ENCODE peak calls at places on chromosomes 16 and 17, in four cellular contexts. Z is HEK293T, U is HepG2, J is GM12878. M is an unnamed sample.

GRCh38 chr17:2023692-2024571 is 1.2 kb downstream of the RTN4RL1 start:
- DNase-seq in Z (peak), U (no peak), J (no peak), M (peak)

GRCh38 chr17:15377200-15377599 is 35.8 kb upstream of the TEKT3 start:
- DNase-seq in J (no peak), U (no peak), Z (no peak), M (no peak)

GRCh38 chr17:75652341-75652740 is 14.6 kb downstream of the RECQL5 start:
- DNase-seq in Z (no peak), J (no peak), U (no peak), M (no peak)

GRCh38 chr16:27444470-27444869 is 42.5 kb downstream of the IL21R start:
- DNase-seq in Z (no peak), J (no peak), U (no peak), M (no peak)

GRCh38 chr16:57956270-57956808 is 14.6 kb downstream of the CNGB1 start:
- DNase-seq in Z (no peak), J (no peak), U (no peak), M (no peak)

GRCh38 chr17:70499067-70499786 is 329.9 kb downstream of the KCNJ2 start:
- DNase-seq in J (no peak), U (no peak), Z (no peak), M (no peak)

GRCh38 chr17:51154176-51154575 is 817 bp downstream of the NME1 start:
- DNase-seq in J (no peak), Z (no peak), U (no peak), M (no peak)

GRCh38 chr17:17151541-17151940 is 54.6 kb downstream of the PLD6 start:
- DNase-seq in U (no peak), Z (no peak), J (no peak), M (no peak)

GRCh38 chr16:87765473-87765775 is 362 bp downstream of the KLHDC4 start:
- DNase-seq in Z (peak), U (no peak), J (no peak), M (no peak)

GRCh38 chr16:89073346-89074221 is 20.1 kb upstream of the ACSF3 start:
- DNase-seq in Z (no peak), U (no peak), J (no peak), M (no peak)

GRCh38 chr16:84054916-84055315 is 12.3 kb upstream of the SLC38A8 start:
- DNase-seq in Z (no peak), U (no peak), J (no peak), M (no peak)

GRCh38 chr16:528111-529011 is 849 bp downstream of the CAPN15 start:
- DNase-seq in U (no peak), Z (no peak), J (no peak), M (no peak)

GRCh38 chr16:4328580-4329353 is 12.9 kb downstream of the GLIS2 start:
- DNase-seq in J (no peak), U (no peak), Z (no peak), M (no peak)

GRCh38 chr16:79618712-79619050 is 18.1 kb upstream of the MAF start:
- DNase-seq in U (no peak), Z (no peak), J (no peak), M (no peak)

GRCh38 chr17:49880291-49881053 is 32.6 kb upstream of the TAC4 start:
- DNase-seq in J (no peak), Z (peak), U (peak), M (peak)

GRCh38 chr17:27424516-27424915 is 31.7 kb upstream of the KSR1 start:
- DNase-seq in U (no peak), J (no peak), Z (no peak), M (no peak)

GRCh38 chr16:75196826-75197225 is 10.1 kb downstream of the CTRB2 start:
- DNase-seq in U (no peak), Z (no peak), J (no peak), M (no peak)

GRCh38 chr16:75197522-75198134 is 9.3 kb downstream of the CTRB2 start:
- DNase-seq in Z (no peak), U (no peak), J (no peak), M (no peak)

GRCh38 chr16:75198135-75198600 is 8.8 kb downstream of the CTRB2 start:
- DNase-seq in J (no peak), U (no peak), Z (no peak), M (no peak)

GRCh38 chr16:75193730-75194444 is 13.1 kb downstream of the CTRB2 start:
- DNase-seq in J (no peak), U (no peak), Z (no peak), M (no peak)

GRCh38 chr16:75195811-75196790 is 10.9 kb downstream of the CTRB2 start:
- DNase-seq in J (no peak), U (no peak), Z (no peak), M (no peak)
- TF ChIP-seq SUZ12 in J (no peak), U (no peak), Z (no peak), M (no peak)

DNA sequence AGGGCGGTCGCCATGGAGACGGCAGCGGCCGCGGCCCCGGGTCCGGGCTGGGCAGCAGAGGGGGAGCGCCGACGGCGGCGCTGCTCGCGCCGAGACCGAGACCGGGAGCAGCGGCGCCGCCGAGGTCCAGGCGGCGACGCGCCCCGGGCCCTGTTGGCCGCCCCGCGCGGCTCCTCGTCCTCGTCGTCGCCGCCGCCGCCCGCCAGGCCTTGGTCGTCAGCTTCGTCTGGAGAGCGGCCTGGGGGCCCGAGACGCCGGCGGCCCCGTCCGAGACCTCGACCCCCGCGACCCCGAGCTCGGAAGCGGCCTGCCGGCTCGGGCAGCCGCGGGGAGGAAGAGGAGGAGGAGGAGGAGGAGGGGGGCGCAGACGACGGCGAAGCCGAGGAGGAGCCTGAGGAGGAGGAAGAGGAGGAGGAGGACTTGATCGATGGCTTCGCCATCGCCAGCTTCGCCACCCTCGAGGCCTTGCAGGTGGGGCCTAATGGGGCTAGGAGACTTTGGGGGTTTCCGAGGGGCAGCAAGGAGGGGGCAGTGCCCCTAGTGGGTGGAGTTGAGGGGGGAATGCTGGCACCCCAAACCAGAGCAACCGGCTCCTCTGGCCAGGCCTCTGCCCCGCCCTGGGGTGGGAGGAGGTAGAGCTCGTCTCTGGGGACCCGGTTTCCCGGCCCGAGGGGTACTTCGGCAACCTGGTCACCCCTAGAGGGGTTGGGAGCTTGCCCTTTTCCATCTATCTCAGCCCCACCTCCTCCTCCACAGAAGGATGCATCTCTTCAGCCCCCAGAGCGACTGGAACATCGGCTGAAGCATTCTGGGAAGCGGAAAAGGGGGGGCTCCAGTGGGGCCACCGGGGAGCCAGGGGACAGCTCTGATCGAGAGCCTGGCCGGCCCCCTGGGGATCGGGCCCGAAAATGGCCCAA is 1.5 kb downstream of the FBRS start:
- DNase-seq in Z (peak), U (no peak), J (no peak), M (peak)
- TF ChIP-seq SUZ12 in Z (no peak), U (no peak), J (no peak), M (no peak)

GRCh38 chr17:32869345-32870026 is 7.4 kb downstream of the MYO1D start:
- DNase-seq in J (no peak), Z (no peak), U (no peak), M (no peak)
- TF ChIP-seq SUZ12 in J (no peak), Z (no peak), U (no peak), M (no peak)

DNA sequence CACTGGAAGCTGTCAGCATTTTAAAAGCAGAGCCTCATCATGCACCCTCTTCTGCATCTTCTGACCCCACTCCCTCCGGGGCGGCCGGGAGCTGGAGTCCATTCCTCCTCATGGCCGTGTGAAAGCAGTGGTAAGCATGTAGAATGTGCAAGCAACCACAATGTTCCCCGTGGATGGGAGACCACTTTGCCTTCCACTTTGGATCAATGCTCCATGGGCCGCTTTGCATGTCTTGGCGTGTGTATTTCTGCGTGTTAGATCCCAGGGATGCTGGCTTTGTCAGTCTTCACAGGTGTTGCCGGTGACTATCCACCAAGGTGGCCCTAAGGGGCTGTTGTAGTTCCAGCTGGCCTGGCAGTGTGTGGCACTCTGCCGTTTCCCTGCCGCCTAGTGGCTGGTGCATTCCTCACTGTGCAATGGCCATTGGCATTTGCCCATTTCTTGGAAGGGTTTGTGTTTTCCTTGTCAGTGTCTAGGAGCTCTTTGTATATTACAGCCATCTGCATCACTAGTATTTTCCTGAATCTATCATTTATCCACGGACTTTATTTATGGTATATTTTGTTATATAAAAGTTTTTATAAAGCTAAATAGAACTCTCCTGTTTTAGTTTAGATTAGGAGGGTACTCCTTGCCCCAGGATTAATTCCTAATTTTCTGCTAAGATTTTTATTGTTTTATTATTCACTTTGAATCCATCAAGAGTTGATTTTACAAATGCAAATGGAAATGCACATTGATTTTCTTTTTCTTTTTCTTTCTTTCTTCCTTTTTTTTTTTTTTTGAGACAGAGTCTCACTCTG is 5.8 kb upstream of the ALDH3A1 start:
- DNase-seq in U (no peak), Z (no peak), J (no peak), M (no peak)
- TF ChIP-seq SUZ12 in U (no peak), Z (no peak), J (no peak), M (no peak)